ENCODE peak calls at places on chromosomes 5 and 9, in six cellular contexts. M is cardiac muscle cell, I is NCI-H345, D is ELF-1, O is left cardiac atrium, S is lower leg skin. R is an unnamed sample.

GRCh38 chr5:150045512-150045911 is 40.8 kb downstream of the CSF1R start:
- DNase-seq in M (no peak), O (no peak), S (no peak), D (peak), I (no peak), R (no peak)

GRCh38 chr9:70413427-70413797 is 1.0 kb downstream of the KLF9 start:
- DNase-seq in O (peak), S (no peak), D (no peak), M (peak), I (peak), R (no peak)

GRCh38 chr5:15620501-15620900 is 120.5 kb downstream of the FBXL7 start:
- DNase-seq in S (peak), M (no peak), I (no peak), O (peak), D (no peak), R (no peak)

GRCh38 chr5:178785999-178786398 is 55.5 kb upstream of the ZNF354A start:
- DNase-seq in M (no peak), I (no peak), S (no peak), D (no peak), O (no peak), R (no peak)

GRCh38 chr9:19162956-19163355 is 35.7 kb upstream of the PLIN2 start:
- DNase-seq in M (no peak), D (no peak), S (no peak), O (peak), I (no peak), R (no peak)

GRCh38 chr9:136676920-136677686 is 10.2 kb downstream of the AGPAT2 start:
- DNase-seq in O (no peak), S (no peak), I (no peak), M (no peak), D (no peak), R (no peak)

GRCh38 chr9:109440797-109441287 is 57.3 kb downstream of the PTPN3 start:
- DNase-seq in S (no peak), I (peak), O (peak), D (peak), M (peak), R (peak)

GRCh38 chr5:151221574-151221973 is 2.3 kb downstream of the CCDC69 start:
- DNase-seq in S (no peak), I (no peak), O (no peak), M (no peak), D (no peak), R (no peak)

GRCh38 chr9:129145841-129146292 is 32.2 kb downstream of the IER5L start:
- DNase-seq in S (no peak), M (peak), O (peak), D (peak), I (no peak), R (no peak)

R was measured in NAMALWA.